ENCODE peak calls at places on chromosomes 13 and 19, in four cellular contexts. H, X, F and R are unnamed samples.

GRCh38 chr19:16445238-16446107 is 26.3 kb downstream of the EPS15L1 start:
- DNase-seq in H (no peak), X (no peak), F (no peak), R (no peak)

GRCh38 chr13:86601351-86601750 is 802.1 kb upstream of the SLITRK6 start:
- DNase-seq in H (no peak), X (peak), F (no peak), R (no peak)

GRCh38 chr19:35153701-35154534 is 617 bp upstream of the FXYD5 start:
- DNase-seq in H (peak), X (peak), F (peak), R (no peak)

GRCh38 chr19:17836530-17836929 is 11.3 kb downstream of the JAK3 start:
- DNase-seq in H (no peak), X (no peak), F (no peak), R (no peak)

GRCh38 chr13:78603240-78603947 is at the start of gene POU4F1:
- DNase-seq in H (no peak), X (no peak), F (peak), R (no peak)

GRCh38 chr19:18183529-18183928 is 9.5 kb upstream of the MPV17L2 start:
- DNase-seq in H (no peak), X (peak), F (no peak), R (no peak)

GRCh38 chr19:23440791-23441190 is 45.5 kb upstream of the ZNF91 start:
- DNase-seq in H (no peak), X (peak), F (no peak), R (no peak)

GRCh38 chr19:43464089-43464775 is 1.2 kb downstream of the LYPD3 start:
- DNase-seq in H (no peak), X (no peak), F (no peak), R (no peak)

GRCh38 chr13:91142572-91142971 is 204.9 kb upstream of the MIR17HG start:
- DNase-seq in H (no peak), X (no peak), F (no peak), R (no peak)

GRCh38 chr19:269241-269640 is 22.0 kb downstream of the PLPP2 start:
- DNase-seq in H (no peak), X (no peak), F (no peak), R (no peak)